ENCODE peak calls at places on chromosome 14, in ten cellular contexts. One of them, this sample, is unnamed.

GRCh38 chr14:35895256-35895655 is 69.1 kb downstream of the BRMS1L start:
- DNase-seq in endothelial cell of umbilical vein: no peak
- DNase-seq in breast epithelium: no peak
- DNase-seq in suprapubic skin: no peak
- DNase-seq in stomach: no peak
- DNase-seq in sigmoid colon: no peak
- DNase-seq in transverse colon: no peak
- DNase-seq in K562: no peak
- DNase-seq in esophagus muscularis mucosa: no peak
- DNase-seq in spleen: no peak
- DNase-seq in this sample: no peak

GRCh38 chr14:81162941-81163340 is 57.8 kb downstream of the GTF2A1 start:
- DNase-seq in endothelial cell of umbilical vein: no peak
- DNase-seq in breast epithelium: no peak
- DNase-seq in suprapubic skin: no peak
- DNase-seq in stomach: no peak
- DNase-seq in sigmoid colon: no peak
- DNase-seq in transverse colon: no peak
- DNase-seq in K562: no peak
- DNase-seq in esophagus muscularis mucosa: no peak
- DNase-seq in spleen: no peak
- DNase-seq in this sample: no peak

GRCh38 chr14:31025335-31026075 is at the start of gene AP4S1:
- DNase-seq in endothelial cell of umbilical vein: peak; percentile 37
- DNase-seq in breast epithelium: peak; percentile 34
- DNase-seq in suprapubic skin: peak; percentile 83
- DNase-seq in stomach: peak; percentile 36
- DNase-seq in sigmoid colon: peak; percentile 75
- DNase-seq in transverse colon: peak; percentile 55
- DNase-seq in K562: peak; percentile 42
- DNase-seq in esophagus muscularis mucosa: no peak
- DNase-seq in spleen: peak; percentile 93
- DNase-seq in this sample: peak; percentile 36

GRCh38 chr14:79201545-79202247 is 1009.6 kb downstream of the DIO2 start:
- DNase-seq in endothelial cell of umbilical vein: peak; percentile 4
- DNase-seq in breast epithelium: no peak
- DNase-seq in suprapubic skin: no peak
- DNase-seq in stomach: no peak
- DNase-seq in sigmoid colon: no peak
- DNase-seq in transverse colon: no peak
- DNase-seq in K562: no peak
- DNase-seq in esophagus muscularis mucosa: no peak
- DNase-seq in spleen: no peak
- DNase-seq in this sample: no peak

GRCh38 chr14:97061198-97061597 is 264.0 kb downstream of the VRK1 start:
- DNase-seq in endothelial cell of umbilical vein: no peak
- DNase-seq in breast epithelium: no peak
- DNase-seq in suprapubic skin: no peak
- DNase-seq in stomach: no peak
- DNase-seq in sigmoid colon: no peak
- DNase-seq in transverse colon: peak; percentile 9
- DNase-seq in K562: no peak
- DNase-seq in esophagus muscularis mucosa: no peak
- DNase-seq in spleen: no peak
- DNase-seq in this sample: no peak

GRCh38 chr14:60102389-60102788 is 10.7 kb downstream of the PCNX4 start:
- DNase-seq in endothelial cell of umbilical vein: no peak
- DNase-seq in breast epithelium: no peak
- DNase-seq in suprapubic skin: no peak
- DNase-seq in stomach: no peak
- DNase-seq in sigmoid colon: no peak
- DNase-seq in transverse colon: no peak
- DNase-seq in K562: no peak
- DNase-seq in esophagus muscularis mucosa: no peak
- DNase-seq in spleen: no peak
- DNase-seq in this sample: no peak

GRCh38 chr14:52902971-52903385 is 47.9 kb downstream of the FERMT2 start:
- DNase-seq in endothelial cell of umbilical vein: peak; percentile 73
- DNase-seq in breast epithelium: no peak
- DNase-seq in suprapubic skin: no peak
- DNase-seq in stomach: no peak
- DNase-seq in sigmoid colon: no peak
- DNase-seq in transverse colon: no peak
- DNase-seq in K562: no peak
- DNase-seq in esophagus muscularis mucosa: no peak
- DNase-seq in spleen: no peak
- DNase-seq in this sample: no peak

GRCh38 chr14:61493239-61493638 is 171.9 kb downstream of the PRKCH start:
- DNase-seq in endothelial cell of umbilical vein: peak; percentile 24
- DNase-seq in breast epithelium: no peak
- DNase-seq in suprapubic skin: no peak
- DNase-seq in stomach: no peak
- DNase-seq in sigmoid colon: no peak
- DNase-seq in transverse colon: no peak
- DNase-seq in K562: no peak
- DNase-seq in esophagus muscularis mucosa: no peak
- DNase-seq in spleen: no peak
- DNase-seq in this sample: no peak

GRCh38 chr14:61218765-61219164 is 62.4 kb downstream of the TMEM30B start:
- DNase-seq in endothelial cell of umbilical vein: no peak
- DNase-seq in breast epithelium: no peak
- DNase-seq in suprapubic skin: no peak
- DNase-seq in stomach: no peak
- DNase-seq in sigmoid colon: no peak
- DNase-seq in transverse colon: no peak
- DNase-seq in K562: no peak
- DNase-seq in esophagus muscularis mucosa: no peak
- DNase-seq in spleen: no peak
- DNase-seq in this sample: no peak

GRCh38 chr14:36520601-36521525 is 831 bp upstream of the NKX2-1 start:
- DNase-seq in endothelial cell of umbilical vein: peak; percentile 6
- DNase-seq in breast epithelium: no peak
- DNase-seq in suprapubic skin: no peak
- DNase-seq in stomach: peak; percentile 44
- DNase-seq in sigmoid colon: no peak
- DNase-seq in transverse colon: peak; percentile 30
- DNase-seq in K562: peak; percentile 24
- DNase-seq in esophagus muscularis mucosa: peak; percentile 57
- DNase-seq in spleen: peak; percentile 76
- DNase-seq in this sample: no peak

GRCh38 chr14:25537846-25538455 is 488.0 kb upstream of the STXBP6 start:
- DNase-seq in endothelial cell of umbilical vein: no peak
- DNase-seq in breast epithelium: no peak
- DNase-seq in suprapubic skin: no peak
- DNase-seq in stomach: peak; percentile 44
- DNase-seq in sigmoid colon: no peak
- DNase-seq in transverse colon: peak; percentile 28
- DNase-seq in K562: peak; percentile 29
- DNase-seq in esophagus muscularis mucosa: no peak
- DNase-seq in spleen: no peak
- DNase-seq in this sample: peak; percentile 58

GRCh38 chr14:82642425-82642824 is 1108.8 kb upstream of the SEL1L start:
- DNase-seq in endothelial cell of umbilical vein: no peak
- DNase-seq in breast epithelium: no peak
- DNase-seq in suprapubic skin: no peak
- DNase-seq in stomach: no peak
- DNase-seq in sigmoid colon: no peak
- DNase-seq in transverse colon: no peak
- DNase-seq in K562: peak; percentile 8
- DNase-seq in esophagus muscularis mucosa: no peak
- DNase-seq in spleen: peak; percentile 34
- DNase-seq in this sample: no peak

GRCh38 chr14:103532216-103533136 is 3.5 kb downstream of the TRMT61A start:
- DNase-seq in endothelial cell of umbilical vein: no peak
- DNase-seq in breast epithelium: no peak
- DNase-seq in suprapubic skin: no peak
- DNase-seq in stomach: no peak
- DNase-seq in sigmoid colon: peak; percentile 69
- DNase-seq in transverse colon: no peak
- DNase-seq in K562: no peak
- DNase-seq in esophagus muscularis mucosa: no peak
- DNase-seq in spleen: no peak
- DNase-seq in this sample: no peak
- TF ChIP-seq POLR2A in endothelial cell of umbilical vein: no peak
- TF ChIP-seq POLR2A in breast epithelium: no peak
- TF ChIP-seq POLR2A in suprapubic skin: no peak
- TF ChIP-seq POLR2A in stomach: no peak
- TF ChIP-seq POLR2A in sigmoid colon: no peak
- TF ChIP-seq POLR2A in transverse colon: no peak
- TF ChIP-seq POLR2A in K562: no peak
- TF ChIP-seq POLR2A in esophagus muscularis mucosa: no peak
- TF ChIP-seq POLR2A in spleen: no peak
- TF ChIP-seq POLR2A in this sample: no peak

DNA sequence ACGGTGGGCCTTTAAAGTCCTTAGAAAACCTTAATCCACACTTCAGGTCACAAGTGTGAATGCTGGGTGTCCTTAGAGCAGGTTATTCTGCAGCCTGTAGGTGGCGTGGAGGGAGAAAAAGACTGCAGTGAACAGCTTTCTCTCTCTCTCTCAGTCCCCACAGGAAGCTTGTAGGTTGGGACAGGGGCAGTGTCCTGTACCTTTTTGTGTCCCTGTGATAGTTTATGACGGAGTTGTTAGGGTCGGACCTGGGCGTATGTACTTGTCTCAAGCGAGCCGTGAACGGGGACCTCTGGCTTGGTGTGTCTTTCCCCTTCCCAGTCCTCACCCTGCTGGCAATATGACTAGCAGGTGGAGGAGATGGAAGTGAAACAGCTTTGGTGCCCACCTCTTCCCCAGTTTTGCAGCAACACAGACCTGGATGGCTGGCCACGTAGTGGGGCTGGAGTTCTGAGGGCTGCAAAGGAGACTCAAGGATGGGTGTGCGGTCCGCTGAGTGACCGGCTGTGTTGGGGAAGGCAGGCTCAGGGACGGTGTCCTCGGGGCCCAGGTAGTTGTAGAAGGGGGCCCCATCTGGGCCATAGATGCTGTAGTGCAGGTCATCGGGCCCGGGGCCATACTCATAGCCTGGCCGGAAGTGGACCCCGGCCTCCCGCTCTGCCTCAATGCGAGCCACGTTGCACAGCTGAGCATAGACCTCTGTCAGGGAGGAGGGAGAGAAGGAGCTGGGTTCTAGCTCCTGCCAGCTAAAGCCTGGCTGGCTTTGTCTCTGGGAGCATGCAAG is 8.9 kb downstream of the ISCA2 start:
- DNase-seq in endothelial cell of umbilical vein: no peak
- DNase-seq in breast epithelium: no peak
- DNase-seq in suprapubic skin: no peak
- DNase-seq in stomach: no peak
- DNase-seq in sigmoid colon: no peak
- DNase-seq in transverse colon: no peak
- DNase-seq in K562: peak; percentile 34
- DNase-seq in esophagus muscularis mucosa: no peak
- DNase-seq in spleen: no peak
- DNase-seq in this sample: no peak
- H3K36me3 ChIP-seq in endothelial cell of umbilical vein: peaks cover 62% of the 10 kb centered on the region
- H3K36me3 ChIP-seq in breast epithelium: no peaks in the 10 kb centered on the region
- H3K36me3 ChIP-seq in suprapubic skin: peaks cover 27% of the 10 kb centered on the region
- H3K36me3 ChIP-seq in stomach: peaks cover 10% of the 10 kb centered on the region
- H3K36me3 ChIP-seq in sigmoid colon: no peaks in the 10 kb centered on the region
- H3K36me3 ChIP-seq in transverse colon: no peaks in the 10 kb centered on the region
- H3K36me3 ChIP-seq in K562: no peaks in the 10 kb centered on the region
- H3K36me3 ChIP-seq in esophagus muscularis mucosa: peaks cover 38% of the 10 kb centered on the region
- H3K36me3 ChIP-seq in spleen: no peaks in the 10 kb centered on the region
- H3K36me3 ChIP-seq in this sample: no peaks in the 10 kb centered on the region

GRCh38 chr14:27929823-27930347 is 836.7 kb upstream of the FOXG1 start:
- DNase-seq in endothelial cell of umbilical vein: no peak
- DNase-seq in breast epithelium: no peak
- DNase-seq in suprapubic skin: no peak
- DNase-seq in stomach: no peak
- DNase-seq in sigmoid colon: no peak
- DNase-seq in transverse colon: no peak
- DNase-seq in K562: no peak
- DNase-seq in esophagus muscularis mucosa: no peak
- DNase-seq in spleen: no peak
- DNase-seq in this sample: no peak
- TF ChIP-seq POLR2AphosphoS5 in endothelial cell of umbilical vein: no peak
- TF ChIP-seq POLR2AphosphoS5 in breast epithelium: no peak
- TF ChIP-seq POLR2AphosphoS5 in suprapubic skin: no peak
- TF ChIP-seq POLR2AphosphoS5 in stomach: no peak
- TF ChIP-seq POLR2AphosphoS5 in sigmoid colon: no peak
- TF ChIP-seq POLR2AphosphoS5 in transverse colon: no peak
- TF ChIP-seq POLR2AphosphoS5 in K562: no peak
- TF ChIP-seq POLR2AphosphoS5 in esophagus muscularis mucosa: no peak
- TF ChIP-seq POLR2AphosphoS5 in spleen: no peak
- TF ChIP-seq POLR2AphosphoS5 in this sample: no peak

GRCh38 chr14:55115433-55115832 is 13.6 kb upstream of the LGALS3 start:
- DNase-seq in endothelial cell of umbilical vein: no peak
- DNase-seq in breast epithelium: no peak
- DNase-seq in suprapubic skin: no peak
- DNase-seq in stomach: no peak
- DNase-seq in sigmoid colon: peak; percentile 40
- DNase-seq in transverse colon: no peak
- DNase-seq in K562: no peak
- DNase-seq in esophagus muscularis mucosa: no peak
- DNase-seq in spleen: no peak
- DNase-seq in this sample: no peak

GRCh38 chr14:55117816-55118441 is 11.1 kb upstream of the LGALS3 start:
- DNase-seq in endothelial cell of umbilical vein: peak; percentile 33
- DNase-seq in breast epithelium: no peak
- DNase-seq in suprapubic skin: no peak
- DNase-seq in stomach: no peak
- DNase-seq in sigmoid colon: peak; percentile 19
- DNase-seq in transverse colon: no peak
- DNase-seq in K562: peak; percentile 24
- DNase-seq in esophagus muscularis mucosa: no peak
- DNase-seq in spleen: no peak
- DNase-seq in this sample: peak; percentile 38

GRCh38 chr14:55115861-55116245 is 13.2 kb upstream of the LGALS3 start:
- DNase-seq in endothelial cell of umbilical vein: no peak
- DNase-seq in breast epithelium: no peak
- DNase-seq in suprapubic skin: no peak
- DNase-seq in stomach: no peak
- DNase-seq in sigmoid colon: no peak
- DNase-seq in transverse colon: no peak
- DNase-seq in K562: no peak
- DNase-seq in esophagus muscularis mucosa: no peak
- DNase-seq in spleen: no peak
- DNase-seq in this sample: no peak

GRCh38 chr14:55114720-55115119 is 14.3 kb upstream of the LGALS3 start:
- DNase-seq in endothelial cell of umbilical vein: no peak
- DNase-seq in breast epithelium: no peak
- DNase-seq in suprapubic skin: no peak
- DNase-seq in stomach: no peak
- DNase-seq in sigmoid colon: no peak
- DNase-seq in transverse colon: no peak
- DNase-seq in K562: no peak
- DNase-seq in esophagus muscularis mucosa: no peak
- DNase-seq in spleen: no peak
- DNase-seq in this sample: no peak

GRCh38 chr14:55116246-55117030 is 12.6 kb upstream of the LGALS3 start:
- DNase-seq in endothelial cell of umbilical vein: no peak
- DNase-seq in breast epithelium: no peak
- DNase-seq in suprapubic skin: no peak
- DNase-seq in stomach: peak; percentile 62
- DNase-seq in sigmoid colon: peak; percentile 38
- DNase-seq in transverse colon: peak; percentile 63
- DNase-seq in K562: no peak
- DNase-seq in esophagus muscularis mucosa: no peak
- DNase-seq in spleen: no peak
- DNase-seq in this sample: no peak
- TF ChIP-seq POLR2A in endothelial cell of umbilical vein: no peak
- TF ChIP-seq POLR2A in breast epithelium: no peak
- TF ChIP-seq POLR2A in suprapubic skin: no peak
- TF ChIP-seq POLR2A in stomach: no peak
- TF ChIP-seq POLR2A in sigmoid colon: no peak
- TF ChIP-seq POLR2A in transverse colon: peak; percentile 74
- TF ChIP-seq POLR2A in K562: no peak
- TF ChIP-seq POLR2A in esophagus muscularis mucosa: no peak
- TF ChIP-seq POLR2A in spleen: no peak
- TF ChIP-seq POLR2A in this sample: no peak

This sample was measured in prostate gland.